ENCODE peak calls at places on chromosomes 6 and 20, in seven cellular contexts. E is GM20000; W is stimulated activated CD4-positive, alpha-beta T cell treated with anti-CD3 and anti-CD28 coated beads, Interleukin-4, amount 100 ng/mL, for 4 hours; Z is A549; N is CD4-positive, alpha-beta T cell; O is RKO; R is D341Med. X is an unnamed sample.
A peak's percentile ranks its signal among the peaks of the same experiment; 100 is the strongest.

GRCh38 chr6:13934721-13935120 is 10.0 kb downstream of the RNF182 start:
- DNase-seq in E (no peak), W (no peak), Z (no peak), N (no peak), O (no peak), R (no peak), X (no peak)

GRCh38 chr6:37550436-37550835 is 50.7 kb upstream of the CCDC167 start:
- DNase-seq in E (no peak), W (no peak), Z (no peak), N (no peak), O (peak; percentile 4), R (no peak), X (peak; percentile 47)

GRCh38 chr6:299050-299980 is 7.0 kb downstream of the DUSP22 start:
- DNase-seq in E (no peak), W (no peak), Z (no peak), N (no peak), O (no peak), R (no peak), X (peak; percentile 16)

GRCh38 chr6:158328446-158328845 is 16.2 kb downstream of the TULP4 start:
- DNase-seq in E (no peak), W (no peak), Z (no peak), N (no peak), O (no peak), R (no peak), X (no peak)

GRCh38 chr6:408599-409102 is 17.1 kb downstream of the IRF4 start:
- DNase-seq in E (no peak), W (no peak), Z (peak; percentile 55), N (no peak), O (peak; percentile 11), R (peak; percentile 75), X (peak; percentile 56)

GRCh38 chr6:105041880-105042279 is 85.0 kb downstream of the LIN28B start:
- DNase-seq in E (no peak), W (no peak), Z (no peak), N (no peak), O (no peak), R (no peak), X (no peak)

GRCh38 chr6:72140795-72141194 is 254.4 kb downstream of the RIMS1 start:
- DNase-seq in E (no peak), W (no peak), Z (no peak), N (no peak), O (peak; percentile 16), R (no peak), X (no peak)

GRCh38 chr6:63740709-63741108 is 105.1 kb downstream of the PHF3 start:
- DNase-seq in E (no peak), W (no peak), Z (no peak), N (no peak), O (peak; percentile 73), R (no peak), X (peak; percentile 85)

GRCh38 chr20:60453388-60453787 is 495.2 kb downstream of the CDH26 start:
- DNase-seq in E (no peak), W (no peak), Z (no peak), N (no peak), O (no peak), R (no peak), X (no peak)

GRCh38 chr6:113858067-113858604 is 991 bp downstream of the MARCKS start:
- DNase-seq in E (peak; percentile 50), W (no peak), Z (peak; percentile 38), N (no peak), O (peak; percentile 26), R (peak; percentile 41), X (peak; percentile 67)

GRCh38 chr6:169172435-169172834 is 81.2 kb downstream of the THBS2 start:
- DNase-seq in E (no peak), W (no peak), Z (peak; percentile 26), N (no peak), O (no peak), R (peak; percentile 6), X (peak; percentile 95)

GRCh38 chr6:31122803-31123706 is 2.8 kb upstream of the CDSN start:
- DNase-seq in E (no peak), W (no peak), Z (peak; percentile 73), N (no peak), O (no peak), R (no peak), X (peak; percentile 97)

GRCh38 chr20:20734475-20734948 is 22.1 kb upstream of the RALGAPA2 start:
- DNase-seq in E (no peak), W (no peak), Z (no peak), N (no peak), O (no peak), R (no peak), X (no peak)

GRCh38 chr6:36230376-36230775 is 33.8 kb downstream of the BRPF3 start:
- DNase-seq in E (no peak), W (no peak), Z (no peak), N (no peak), O (no peak), R (no peak), X (no peak)

GRCh38 chr6:106064103-106064502 is 22.0 kb upstream of the PRDM1 start:
- DNase-seq in E (no peak), W (no peak), Z (no peak), N (no peak), O (no peak), R (no peak), X (no peak)

GRCh38 chr6:2852921-2853322 is 11.3 kb upstream of the SERPINB1 start:
- DNase-seq in E (no peak), W (no peak), Z (no peak), N (no peak), O (no peak), R (no peak), X (no peak)

GRCh38 chr20:57835462-57836455 is 125.9 kb upstream of the PMEPA1 start:
- DNase-seq in E (no peak), W (no peak), Z (no peak), N (no peak), O (no peak), R (no peak), X (no peak)

GRCh38 chr6:150881911-150882481 is 16.5 kb downstream of the MTHFD1L start:
- DNase-seq in E (no peak), W (no peak), Z (peak; percentile 84), N (no peak), O (no peak), R (no peak), X (peak; percentile 99)

GRCh38 chr6:156804402-156804801 is 27.2 kb downstream of the ARID1B start:
- DNase-seq in E (no peak), W (peak; percentile 45), Z (no peak), N (no peak), O (no peak), R (no peak), X (no peak)

GRCh38 chr6:149963212-149963461 is 606 bp upstream of the ULBP1 start:
- DNase-seq in E (peak; percentile 42), W (peak; percentile 46), Z (peak; percentile 71), N (no peak), O (peak; percentile 74), R (peak; percentile 22), X (peak; percentile 21)

GRCh38 chr20:61959301-61959700 is 106.4 kb downstream of the TAF4 start:
- DNase-seq in E (no peak), W (no peak), Z (peak; percentile 39), N (no peak), O (peak; percentile 30), R (no peak), X (no peak)

GRCh38 chr6:47437592-47437991 is 40.0 kb upstream of the CD2AP start:
- DNase-seq in E (peak; percentile 47), W (no peak), Z (no peak), N (no peak), O (no peak), R (no peak), X (no peak)

GRCh38 chr6:169571123-169571962 is 130.5 kb downstream of the WDR27 start:
- DNase-seq in E (no peak), W (no peak), Z (peak; percentile 2), N (no peak), O (no peak), R (no peak), X (peak; percentile 31)

GRCh38 chr6:63805345-63805744 is 169.7 kb downstream of the PHF3 start:
- DNase-seq in E (no peak), W (no peak), Z (no peak), N (no peak), O (no peak), R (no peak), X (no peak)

GRCh38 chr6:27178001-27178730 is 69.3 kb upstream of the PRSS16 start:
- DNase-seq in E (peak; percentile 18), W (no peak), Z (peak; percentile 92), N (no peak), O (peak; percentile 84), R (peak; percentile 51), X (peak; percentile 94)

GRCh38 chr6:90621581-90621980 is 34.7 kb upstream of the MAP3K7 start:
- DNase-seq in E (no peak), W (no peak), Z (no peak), N (no peak), O (no peak), R (no peak), X (no peak)

GRCh38 chr6:124482071-124482491 is 480.2 kb upstream of the RNF217 start:
- DNase-seq in E (no peak), W (no peak), Z (no peak), N (no peak), O (no peak), R (no peak), X (no peak)

GRCh38 chr6:80003841-80004198 is 629 bp upstream of the TTK start:
- DNase-seq in E (no peak), W (no peak), Z (no peak), N (peak; percentile 25), O (no peak), R (peak; percentile 67), X (peak; percentile 55)

GRCh38 chr6:43308101-43308989 is at the start of gene CRIP3:
- DNase-seq in E (peak; percentile 54), W (peak; percentile 42), Z (peak; percentile 54), N (peak; percentile 34), O (no peak), R (peak; percentile 34), X (peak; percentile 65)